ENCODE peak calls at places on chromosomes 1 and 21, in eight cellular contexts. F is CD4-positive, CD25-positive, alpha-beta regulatory T cell; S is esophagus muscularis mucosa; P is cardiac muscle cell; H is breast epithelium; U is endodermal cell; O is psoas muscle; Z is lower lobe of right lung. G is an unnamed sample.

GRCh38 chr21:42571391-42572150 is 57.9 kb downstream of the SLC37A1 start:
- DNase-seq in S (no peak), U (peak; percentile 17), P (no peak), F (no peak), Z (peak; percentile 38), H (peak; percentile 37), O (no peak), G (no peak)

GRCh38 chr1:45840704-45841103 is 37.3 kb downstream of the MAST2 start:
- DNase-seq in O (no peak), U (no peak), H (no peak), P (peak; percentile 1), S (no peak), Z (no peak), F (no peak), G (no peak)

GRCh38 chr1:201603613-201604232 is 64.8 kb downstream of the NAV1 start:
- DNase-seq in P (no peak), O (no peak), U (no peak), F (no peak), Z (no peak), H (no peak), S (no peak), G (no peak)

GRCh38 chr1:212951058-212951923 is 950 bp downstream of the VASH2 start:
- DNase-seq in S (no peak), F (no peak), H (no peak), Z (no peak), U (no peak), P (peak; percentile 37), O (no peak), G (no peak)

GRCh38 chr1:210143465-210144062 is 89.0 kb upstream of the SERTAD4 start:
- DNase-seq in U (peak; percentile 86), Z (peak; percentile 75), S (no peak), P (peak; percentile 79), O (peak; percentile 69), H (peak; percentile 72), F (peak; percentile 44), G (peak; percentile 86)

GRCh38 chr1:72435025-72435424 is 152.7 kb upstream of the NEGR1 start:
- DNase-seq in O (no peak), F (no peak), S (no peak), H (no peak), Z (no peak), U (no peak), P (no peak), G (no peak)

GRCh38 chr1:230105754-230106625 is 39.0 kb downstream of the GALNT2 start:
- DNase-seq in Z (no peak), P (no peak), O (no peak), F (peak; percentile 30), H (no peak), S (no peak), U (no peak), G (no peak)

GRCh38 chr1:157170677-157171515 is 32.7 kb upstream of the ETV3 start:
- DNase-seq in U (peak; percentile 93), O (no peak), P (peak; percentile 75), Z (peak; percentile 67), S (no peak), H (no peak), F (peak; percentile 36), G (no peak)

GRCh38 chr1:1334835-1335234 is 3.8 kb downstream of the TAS1R3 start:
- DNase-seq in H (no peak), P (peak; percentile 91), F (no peak), U (peak; percentile 94), O (no peak), S (no peak), Z (no peak), G (no peak)

GRCh38 chr1:221961532-221962292 is 219.8 kb upstream of the DUSP10 start:
- DNase-seq in H (no peak), S (no peak), U (no peak), O (no peak), F (peak; percentile 70), P (no peak), Z (peak; percentile 46), G (no peak)

GRCh38 chr1:42163114-42163513 is 1.4 kb downstream of the GUCA2A start:
- DNase-seq in O (no peak), P (no peak), F (no peak), Z (no peak), U (peak; percentile 38), S (no peak), H (no peak), G (no peak)

GRCh38 chr1:212980123-212980800 is 29.9 kb downstream of the VASH2 start:
- DNase-seq in Z (no peak), P (peak; percentile 18), O (peak; percentile 34), F (no peak), U (peak; percentile 75), S (no peak), H (no peak), G (peak; percentile 42)

GRCh38 chr1:30111431-30111830 is 612.0 kb downstream of the MATN1 start:
- DNase-seq in U (peak; percentile 87), F (peak; percentile 4), S (no peak), P (peak; percentile 80), O (peak; percentile 39), Z (no peak), H (no peak), G (no peak)

GRCh38 chr1:62621907-62622306 is 24.6 kb downstream of the ANGPTL3 start:
- DNase-seq in O (peak; percentile 20), Z (no peak), S (no peak), U (no peak), H (no peak), F (peak; percentile 23), P (no peak), G (no peak)

DNA sequence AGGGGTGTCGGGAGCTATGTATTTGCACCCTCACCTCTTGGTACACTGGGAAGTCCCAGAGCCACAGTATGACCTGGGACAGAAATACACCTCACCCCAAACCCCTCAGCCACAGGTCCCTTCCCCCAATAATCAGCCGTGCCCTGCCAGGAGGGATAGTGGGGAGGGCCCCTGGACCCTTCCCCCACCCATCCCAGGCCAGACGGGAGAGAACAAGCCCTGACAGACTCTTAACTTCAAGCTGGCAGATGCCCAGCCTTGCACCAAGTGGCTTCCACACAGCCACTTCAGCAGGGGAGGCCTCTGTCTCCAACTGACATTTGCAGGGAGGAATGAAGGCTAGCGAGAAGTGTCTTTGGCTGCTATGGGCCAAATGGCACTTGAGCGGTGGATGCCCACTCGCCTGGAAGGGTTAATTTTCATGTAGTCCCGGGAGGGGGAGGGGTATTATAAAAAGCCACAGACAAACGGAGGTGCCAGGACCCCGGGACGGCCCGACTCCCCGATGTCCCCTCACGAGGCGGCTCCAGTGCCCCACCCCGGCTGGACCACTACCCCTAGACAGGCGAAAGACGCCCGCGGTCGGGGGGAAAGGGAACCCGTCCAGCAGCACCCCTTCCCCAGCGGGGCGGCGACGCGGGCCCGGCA is 495 bp downstream of the SYNC start:
- DNase-seq in U (peak; percentile 66), P (peak; percentile 40), H (no peak), Z (peak; percentile 67), O (peak; percentile 38), F (no peak), S (no peak), G (no peak)
- H3K4me3 ChIP-seq in U (no peak overlapping the region), P (peak overlapping the region; percentile 48), H (peak overlapping the region; percentile 67), Z (peak overlapping the region; percentile 81), O (peak overlapping the region; percentile 83), F (no peak overlapping the region), S (peak overlapping the region; percentile 93), G (peak overlapping the region; percentile 56)

GRCh38 chr1:204416589-204417230 is 5.1 kb upstream of the PPP1R15B start:
- DNase-seq in O (no peak), P (no peak), S (no peak), Z (no peak), F (no peak), H (no peak), U (no peak), G (no peak)

GRCh38 chr1:204420039-204421004 is 8.7 kb upstream of the PPP1R15B start:
- DNase-seq in H (no peak), P (no peak), S (no peak), O (no peak), U (no peak), F (no peak), Z (no peak), G (peak; percentile 47)

GRCh38 chr1:204417231-204417997 is 5.8 kb upstream of the PPP1R15B start:
- DNase-seq in Z (peak; percentile 53), P (no peak), U (peak; percentile 73), F (no peak), S (no peak), H (peak; percentile 73), O (peak; percentile 45), G (peak; percentile 76)

GRCh38 chr1:204419064-204419403 is 7.4 kb upstream of the PPP1R15B start:
- DNase-seq in P (no peak), O (no peak), U (no peak), F (no peak), H (no peak), S (no peak), Z (no peak), G (no peak)

GRCh38 chr1:204418174-204419063 is 6.8 kb upstream of the PPP1R15B start:
- DNase-seq in U (no peak), P (no peak), F (no peak), H (no peak), Z (no peak), O (no peak), S (no peak), G (peak; percentile 40)
- H3K27ac ChIP-seq in U (peak overlapping the region; percentile 48), P (no peak overlapping the region), F (no peak overlapping the region), H (peak overlapping the region; percentile 94), Z (peak overlapping the region; percentile 74), O (no peak overlapping the region), S (peak overlapping the region; percentile 79), G (peak overlapping the region; percentile 81)

GRCh38 chr1:205444300-205444930 is 11.4 kb downstream of the BLACAT1 start:
- DNase-seq in Z (no peak), U (no peak), P (no peak), S (no peak), H (no peak), O (no peak), F (no peak), G (no peak)
- H3K4me3 ChIP-seq in Z (no peak overlapping the region), U (peak overlapping the region; percentile 67), P (no peak overlapping the region), S (peak overlapping the region; percentile 55), H (no peak overlapping the region), O (peak overlapping the region; percentile 57), F (no peak overlapping the region), G (peak overlapping the region; percentile 41)

GRCh38 chr1:155982106-155982505 is 3.8 kb upstream of the ARHGEF2 start:
- DNase-seq in S (no peak), F (no peak), O (no peak), Z (no peak), U (no peak), P (no peak), H (no peak), G (no peak)

GRCh38 chr1:155981266-155982088 is 3.1 kb upstream of the ARHGEF2 start:
- DNase-seq in U (no peak), Z (peak; percentile 53), S (no peak), P (no peak), O (peak; percentile 52), F (peak; percentile 81), H (no peak), G (peak; percentile 77)

GRCh38 chr1:155983191-155984023 is 5.1 kb upstream of the ARHGEF2 start:
- DNase-seq in F (no peak), Z (no peak), U (peak; percentile 71), O (peak; percentile 76), P (no peak), H (no peak), S (no peak), G (peak; percentile 87)

GRCh38 chr1:155979525-155980343 is 1.4 kb upstream of the ARHGEF2 start:
- DNase-seq in Z (no peak), P (peak; percentile 69), F (no peak), O (no peak), H (no peak), U (no peak), S (no peak), G (no peak)

DNA sequence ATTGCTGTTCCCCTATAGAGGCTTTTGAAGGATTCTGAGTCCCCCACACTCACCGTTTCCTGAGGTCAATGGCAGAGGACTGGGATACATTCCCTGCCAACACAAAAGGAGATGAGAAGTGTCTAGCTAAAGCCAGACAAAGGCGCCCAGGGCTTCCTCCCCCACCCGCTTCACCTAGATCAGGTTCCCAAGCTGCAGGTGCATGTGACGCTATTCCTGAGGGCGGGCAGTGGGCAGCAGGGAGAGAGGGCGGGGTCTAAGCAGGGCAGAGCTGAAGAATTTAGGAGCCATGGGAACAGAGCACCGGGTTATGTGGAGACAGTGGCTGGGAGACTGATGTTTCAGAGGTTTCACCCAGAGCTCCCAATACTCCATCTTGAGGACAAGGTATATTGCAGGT is 6.0 kb upstream of the ARHGEF2 start:
- DNase-seq in P (no peak), S (no peak), H (no peak), U (peak; percentile 88), Z (no peak), F (no peak), O (no peak), G (no peak)
- H3K27ac ChIP-seq in P (no peak overlapping the region), S (peak overlapping the region; percentile 97), H (peak overlapping the region; percentile 71), U (no peak overlapping the region), Z (peak overlapping the region; percentile 93), F (peak overlapping the region; percentile 18), O (peak overlapping the region; percentile 89), G (peak overlapping the region; percentile 98)